ENCODE peak calls at places on chromosomes 2 and 18, in nine cellular contexts. M is testis, E is heart left ventricle, Z is uterus, Y is IMR-90, O is sigmoid colon, X is A549, R is right lobe of liver, C is body of pancreas. I is an unnamed sample. For H3K4me1, the result is how much of the 10 kb centered on the place peaks cover.

GRCh38 chr2:68772109-68772508 is 37.5 kb downstream of the ARHGAP25 start:
- DNase-seq in Y (no peak), E (no peak), C (no peak), R (no peak), M (no peak), Z (no peak), X (no peak), O (no peak), I (no peak)

GRCh38 chr2:134736167-134736885 is 17.5 kb upstream of the TMEM163 start:
- DNase-seq in Y (peak), Z (no peak), X (no peak), E (no peak), O (no peak), C (no peak), M (no peak), R (no peak), I (no peak)

GRCh38 chr2:199288424-199288823 is 169.3 kb downstream of the SATB2 start:
- DNase-seq in C (no peak), E (no peak), O (no peak), Z (no peak), R (no peak), X (no peak), M (no peak), Y (no peak), I (no peak)

GRCh38 chr18:2089416-2089815 is 481.9 kb downstream of the METTL4 start:
- DNase-seq in R (no peak), Y (no peak), C (no peak), Z (no peak), O (no peak), M (no peak), X (no peak), E (no peak), I (no peak)

GRCh38 chr2:18719978-18720775 is 130.8 kb upstream of the NT5C1B start:
- DNase-seq in R (no peak), Y (peak), O (no peak), X (peak), M (no peak), E (no peak), C (no peak), Z (no peak), I (no peak)

GRCh38 chr2:24821433-24821891 is 28.2 kb downstream of the CENPO start:
- DNase-seq in Y (no peak), X (no peak), Z (peak), E (no peak), C (no peak), O (peak), M (peak), R (no peak), I (peak)

GRCh38 chr2:121471571-121472464 is 58.9 kb upstream of the RNU4ATAC start:
- DNase-seq in O (no peak), R (no peak), M (no peak), Z (no peak), E (no peak), Y (peak), X (no peak), C (no peak), I (no peak)

GRCh38 chr2:215847718-215848117 is 165.6 kb downstream of the MREG start:
- DNase-seq in Z (no peak), E (no peak), X (no peak), O (no peak), R (no peak), M (no peak), Y (peak), C (no peak), I (no peak)

GRCh38 chr2:46737577-46737976 is 178.0 kb downstream of the MCFD2 start:
- DNase-seq in X (peak), E (no peak), Z (no peak), O (no peak), R (no peak), M (no peak), C (peak), Y (peak), I (no peak)

GRCh38 chr2:71935291-71935848 is 212.3 kb downstream of the CYP26B1 start:
- DNase-seq in M (no peak), Y (no peak), X (no peak), O (peak), C (no peak), R (no peak), E (no peak), Z (peak), I (no peak)

GRCh38 chr18:75247601-75248421 is 37.2 kb downstream of the TSHZ1 start:
- DNase-seq in E (no peak), Z (no peak), M (no peak), C (no peak), O (no peak), X (no peak), Y (peak), R (no peak), I (no peak)

GRCh38 chr2:235051436-235052260 is 99.8 kb downstream of the SH3BP4 start:
- DNase-seq in E (no peak), R (no peak), C (no peak), O (no peak), Z (no peak), X (no peak), M (no peak), Y (peak), I (no peak)

GRCh38 chr2:97769308-97769707 is 55.9 kb downstream of the ZAP70 start:
- DNase-seq in Y (no peak), C (no peak), X (no peak), O (no peak), R (no peak), M (no peak), E (no peak), Z (no peak), I (no peak)

GRCh38 chr2:177724398-177725287 is 332.1 kb downstream of the AGPS start:
- DNase-seq in C (peak), Z (peak), M (peak), E (no peak), O (peak), Y (peak), R (no peak), X (peak), I (no peak)

GRCh38 chr2:31318360-31319336 is 84.7 kb downstream of the EHD3 start:
- DNase-seq in C (no peak), X (no peak), Z (no peak), O (peak), R (no peak), Y (peak), M (no peak), E (peak), I (peak)

GRCh38 chr2:63849381-63850203 is 7.9 kb downstream of the UGP2 start:
- DNase-seq in Y (no peak), O (no peak), R (no peak), X (no peak), Z (no peak), M (no peak), C (no peak), E (no peak), I (no peak)

GRCh38 chr2:11581129-11581796 is 47.4 kb downstream of the GREB1 start:
- DNase-seq in Z (peak), E (no peak), R (no peak), X (no peak), Y (no peak), M (no peak), C (no peak), O (no peak), I (no peak)

GRCh38 chr2:164903214-164903613 is 52.1 kb downstream of the SLC38A11 start:
- DNase-seq in Y (peak), R (no peak), O (no peak), X (no peak), C (no peak), E (no peak), Z (no peak), M (no peak), I (no peak)

GRCh38 chr2:236776695-236777251 is 207.1 kb downstream of the ACKR3 start:
- DNase-seq in C (no peak), M (no peak), Z (no peak), O (no peak), Y (peak), R (no peak), E (no peak), X (peak), I (no peak)

GRCh38 chr2:176075476-176075875 is 8.3 kb downstream of the EVX2 start:
- DNase-seq in R (no peak), M (peak), X (no peak), Y (no peak), C (no peak), E (no peak), Z (no peak), O (no peak), I (no peak)

GRCh38 chr2:47636176-47636575 is 146.8 kb upstream of the MSH6 start:
- DNase-seq in O (no peak), X (no peak), R (no peak), Z (no peak), Y (no peak), M (no peak), C (no peak), E (no peak), I (no peak)

GRCh38 chr2:120299024-120299423 is 46.4 kb downstream of the RALB start:
- DNase-seq in M (no peak), Y (no peak), X (no peak), E (no peak), Z (no peak), C (no peak), R (no peak), O (no peak), I (no peak)

GRCh38 chr2:26305575-26305974 is 40.4 kb upstream of the SELENOI start:
- DNase-seq in E (no peak), O (no peak), M (no peak), C (no peak), Y (no peak), R (no peak), Z (no peak), X (no peak), I (no peak)

GRCh38 chr18:25093131-25093530 is 258.8 kb downstream of the ZNF521 start:
- DNase-seq in R (no peak), M (no peak), X (no peak), C (no peak), Y (no peak), O (no peak), E (no peak), Z (no peak), I (no peak)

GRCh38 chr2:28292491-28292890 is 100.2 kb upstream of the FOSL2 start:
- DNase-seq in Y (peak), X (no peak), O (no peak), C (no peak), Z (no peak), R (no peak), E (no peak), M (no peak), I (no peak)

GRCh38 chr18:32460046-32460785 is 10.5 kb downstream of the GAREM1 start:
- DNase-seq in X (no peak), O (no peak), C (no peak), M (no peak), Y (no peak), R (no peak), E (no peak), Z (no peak), I (no peak)

GRCh38 chr18:78430171-78430857 is 549.3 kb upstream of the SALL3 start:
- DNase-seq in Y (no peak), E (no peak), C (no peak), M (no peak), Z (no peak), R (no peak), O (no peak), X (no peak), I (no peak)

GRCh38 chr2:188870289-188870688 is 103.9 kb upstream of the COL3A1 start:
- DNase-seq in Y (peak), X (no peak), R (no peak), Z (no peak), E (no peak), O (no peak), C (no peak), M (no peak), I (no peak)

GRCh38 chr18:55869965-55870585 is 282.1 kb upstream of the TCF4 start:
- DNase-seq in Z (peak), E (no peak), X (no peak), Y (peak), M (no peak), C (no peak), R (no peak), O (peak), I (no peak)

GRCh38 chr2:159091981-159092380 is 123.5 kb downstream of the TANC1 start:
- DNase-seq in X (no peak), Z (no peak), E (no peak), Y (no peak), O (no peak), M (no peak), R (no peak), C (no peak), I (no peak)

GRCh38 chr18:56933472-56933871 is 213.4 kb upstream of the BOD1L2 start:
- DNase-seq in R (no peak), Y (no peak), Z (no peak), X (no peak), E (no peak), O (no peak), C (no peak), M (no peak), I (no peak)

GRCh38 chr18:3458952-3459853 is 9.2 kb downstream of the TGIF1 start:
- DNase-seq in R (no peak), M (no peak), E (no peak), Z (no peak), O (no peak), C (no peak), Y (peak), X (no peak), I (no peak)

GRCh38 chr2:62343206-62343605 is 147.3 kb downstream of the B3GNT2 start:
- DNase-seq in Y (no peak), E (no peak), O (no peak), R (no peak), Z (no peak), M (no peak), X (no peak), C (no peak), I (no peak)

GRCh38 chr18:23746851-23747250 is 57.6 kb downstream of the LAMA3 start:
- DNase-seq in X (no peak), R (no peak), O (no peak), Y (no peak), Z (no peak), M (no peak), E (no peak), C (no peak), I (peak)

GRCh38 chr18:62725896-62726295 is 10.6 kb downstream of the PHLPP1 start:
- DNase-seq in E (no peak), R (no peak), Z (no peak), C (no peak), Y (no peak), X (no peak), M (no peak), O (no peak), I (no peak)

GRCh38 chr18:62721837-62722795 is 6.8 kb downstream of the PHLPP1 start:
- DNase-seq in Y (no peak), X (no peak), Z (no peak), E (no peak), R (no peak), C (no peak), M (no peak), O (no peak), I (no peak)

GRCh38 chr18:62720766-62721613 is 5.6 kb downstream of the PHLPP1 start:
- DNase-seq in X (no peak), M (no peak), Y (no peak), C (no peak), O (no peak), E (no peak), R (no peak), Z (no peak), I (no peak)

GRCh38 chr18:62720048-62720447 is 4.7 kb downstream of the PHLPP1 start:
- DNase-seq in R (no peak), E (no peak), Z (no peak), O (no peak), X (no peak), M (no peak), C (no peak), Y (no peak), I (no peak)

GRCh38 chr18:62723666-62724281 is 8.4 kb downstream of the PHLPP1 start:
- DNase-seq in X (no peak), R (no peak), M (no peak), E (no peak), Z (no peak), O (no peak), C (no peak), Y (no peak), I (no peak)
- H3K4me1 ChIP-seq in X (half or more), R (under half), M (under half), E (under half), Z (under half), O (under half), C (under half), Y (under half), I (under half)

GRCh38 chr2:181264016-181264415 is 193.2 kb upstream of the ITGA4 start:
- DNase-seq in Y (no peak), M (no peak), R (no peak), C (no peak), E (no peak), Z (no peak), X (no peak), O (no peak), I (no peak)
- TF ChIP-seq POLR2A in Y (no peak), M (no peak), R (no peak), C (no peak), E (no peak), Z (no peak), X (no peak), O (no peak), I (no peak)

GRCh38 chr2:6826081-6826913 is 39.4 kb downstream of the CMPK2 start:
- DNase-seq in C (peak), X (peak), Z (no peak), E (no peak), R (no peak), M (peak), Y (peak), O (no peak), I (no peak)

GRCh38 chr2:6828299-6828584 is 37.5 kb downstream of the CMPK2 start:
- DNase-seq in E (no peak), Z (no peak), C (no peak), Y (peak), R (no peak), X (no peak), O (no peak), M (no peak), I (no peak)

GRCh38 chr2:6824962-6825361 is 40.7 kb downstream of the CMPK2 start:
- DNase-seq in R (no peak), E (no peak), Y (peak), M (no peak), C (no peak), Z (peak), O (peak), X (no peak), I (no peak)

GRCh38 chr2:6831229-6831628 is 34.5 kb downstream of the CMPK2 start:
- DNase-seq in Z (no peak), Y (no peak), X (no peak), M (no peak), O (no peak), C (no peak), E (no peak), R (no peak), I (no peak)

DNA sequence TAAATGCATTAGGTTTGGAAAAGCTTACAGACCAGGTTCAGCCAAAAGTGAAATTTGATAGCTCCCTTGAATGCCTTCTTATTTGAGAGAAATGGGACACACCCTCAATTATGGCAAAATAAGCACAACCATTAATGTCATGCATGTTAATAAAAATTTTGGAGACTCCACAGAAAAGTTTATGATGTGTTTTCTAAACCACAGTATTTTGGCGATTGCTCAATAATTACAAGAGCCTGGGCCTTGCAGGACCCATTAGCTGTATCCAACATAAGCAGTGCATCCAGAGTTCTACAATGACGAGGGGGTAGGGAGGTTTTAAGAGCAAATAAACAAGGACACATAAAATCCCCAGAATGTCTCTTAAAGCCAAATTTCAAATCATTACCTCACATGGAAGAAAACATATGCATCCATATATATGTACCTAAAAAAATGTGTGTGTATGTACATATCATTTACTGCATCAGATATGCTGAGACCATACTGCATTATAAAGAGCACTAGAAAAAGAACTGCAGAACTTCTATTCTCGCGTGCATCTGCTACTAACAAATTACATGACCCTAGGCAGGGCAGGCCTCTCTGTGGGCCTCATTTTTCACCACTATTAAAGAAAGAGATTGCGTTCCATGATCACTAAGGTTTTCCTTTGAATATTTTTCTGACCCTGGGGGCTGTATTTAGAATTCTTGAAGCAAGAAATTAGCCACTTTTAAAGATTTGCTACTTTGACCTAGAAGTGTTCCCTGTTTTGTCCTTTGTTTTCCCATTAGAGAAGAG is 38.0 kb downstream of the CMPK2 start:
- DNase-seq in X (no peak), E (no peak), Y (peak), M (no peak), Z (no peak), C (no peak), O (no peak), R (no peak), I (no peak)
- H3K4me3 ChIP-seq in X (no peak), E (no peak), Y (no peak), M (no peak), Z (no peak), C (no peak), O (no peak), R (no peak), I (no peak)

GRCh38 chr2:144509548-144510205 is 10.2 kb downstream of the ZEB2 start:
- DNase-seq in E (no peak), O (no peak), M (no peak), Z (no peak), C (no peak), R (no peak), Y (no peak), X (no peak), I (no peak)
- H3K4me1 ChIP-seq in E (under half), O (under half), M (half or more), Z (under half), C (under half), R (under half), Y (under half), X (under half), I (half or more)

GRCh38 chr18:6120820-6121279 is 225.5 kb upstream of the TMEM200C start:
- DNase-seq in O (no peak), Y (no peak), Z (no peak), X (no peak), R (no peak), M (peak), E (no peak), C (no peak), I (no peak)

GRCh38 chr18:6118080-6118479 is 222.8 kb upstream of the TMEM200C start:
- DNase-seq in E (no peak), M (no peak), O (no peak), C (no peak), Y (no peak), X (no peak), Z (no peak), R (no peak), I (no peak)

GRCh38 chr18:6111726-6112125 is 216.4 kb upstream of the TMEM200C start:
- DNase-seq in C (no peak), Y (no peak), Z (no peak), E (no peak), O (no peak), M (no peak), R (no peak), X (no peak), I (no peak)

GRCh38 chr18:6113650-6114049 is 218.3 kb upstream of the TMEM200C start:
- DNase-seq in Z (no peak), M (no peak), Y (no peak), C (no peak), E (no peak), R (no peak), O (no peak), X (no peak), I (no peak)

GRCh38 chr18:6115710-6116109 is 220.4 kb upstream of the TMEM200C start:
- DNase-seq in C (no peak), E (no peak), M (no peak), Z (no peak), O (no peak), R (no peak), X (no peak), Y (no peak), I (no peak)
- TF ChIP-seq POLR2A in C (no peak), E (no peak), M (no peak), Z (no peak), O (no peak), R (no peak), X (no peak), Y (no peak), I (no peak)

GRCh38 chr2:172821370-172822338 is 86.0 kb downstream of the RAPGEF4 start:
- DNase-seq in E (no peak), O (no peak), Y (peak), R (no peak), M (no peak), C (no peak), Z (peak), X (no peak), I (no peak)
- H3K4me3 ChIP-seq in E (peak), O (no peak), Y (no peak), R (no peak), M (no peak), C (no peak), Z (peak), X (no peak), I (no peak)

DNA sequence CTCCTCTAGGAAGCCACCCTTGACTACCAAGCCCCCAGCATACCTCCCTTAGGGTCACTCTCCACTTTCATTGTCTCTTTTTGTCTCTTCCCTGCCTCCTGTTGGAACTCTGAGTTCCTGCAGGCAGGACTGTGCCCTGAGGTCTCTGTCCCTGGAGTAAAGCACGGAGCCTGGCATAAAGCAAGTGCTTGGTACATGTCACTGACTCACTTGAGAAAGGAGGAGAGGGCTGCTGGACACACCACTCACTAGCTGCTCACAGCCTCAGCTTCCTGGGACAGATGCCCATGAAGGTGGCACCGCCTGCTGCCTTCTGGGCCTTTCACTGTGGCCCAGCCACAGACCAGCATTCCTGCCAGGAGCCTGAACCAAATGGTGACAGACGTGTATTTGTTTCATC is 64.4 kb downstream of the RPIA start:
- DNase-seq in E (no peak), C (no peak), O (no peak), R (no peak), Y (no peak), Z (no peak), X (no peak), M (no peak), I (no peak)
- H3K4me1 ChIP-seq in E (under half), C (under half), O (under half), R (under half), Y (under half), Z (under half), X (under half), M (under half), I (under half)